ENCODE peak calls at places on chromosomes 3 and 15, in nine cellular contexts. X is GM12865; E is T-cell; M is activated naive CD4-positive, alpha-beta T cell treated with Interleukin-2 at 50 U/mL for 16 hours; Q is activated naive CD8-positive, alpha-beta T cell treated with anti-CD3 and anti-CD28 coated beads, Interleukin-2, amount 50 U/mL, for 24 hours; Z is AG04450; G is progenitor cell of endocrine pancreas; F is H7; H is CD4-positive, alpha-beta T cell. T is an unnamed sample.

GRCh38 chr3:117633207-117633606 is 923.6 kb downstream of the TUSC7 start:
- DNase-seq in Z (no peak), E (no peak), Q (no peak), X (peak), H (no peak), F (no peak), G (no peak), M (no peak), T (no peak)

GRCh38 chr3:8421711-8422110 is 79.9 kb upstream of the LMCD1 start:
- DNase-seq in Z (no peak), M (no peak), E (no peak), H (no peak), G (no peak), Q (no peak), X (no peak), F (no peak), T (no peak)

GRCh38 chr3:183265157-183265642 is 12.1 kb downstream of the B3GNT5 start:
- DNase-seq in X (no peak), E (no peak), H (no peak), M (no peak), G (no peak), F (peak), Q (no peak), Z (no peak), T (no peak)

GRCh38 chr3:196992461-196993065 is 23.9 kb upstream of the PIGZ start:
- DNase-seq in Z (no peak), X (no peak), Q (no peak), M (no peak), G (no peak), E (no peak), H (no peak), F (no peak), T (no peak)

GRCh38 chr15:69673236-69673881 is 220.7 kb downstream of the RPLP1 start:
- DNase-seq in X (no peak), E (no peak), Z (no peak), F (no peak), H (no peak), G (no peak), M (no peak), Q (no peak), T (no peak)

GRCh38 chr3:57179580-57180410 is 14.6 kb upstream of the IL17RD start:
- DNase-seq in H (no peak), G (no peak), M (no peak), Z (peak), F (peak), E (no peak), Q (no peak), X (peak), T (no peak)

GRCh38 chr3:194135806-194136518 is at the start of gene HES1:
- DNase-seq in M (peak), H (peak), X (peak), Z (peak), F (peak), E (no peak), G (peak), Q (peak), T (peak)

GRCh38 chr3:126835472-126836219 is 131.6 kb downstream of the CHCHD6 start:
- DNase-seq in Z (peak), F (no peak), Q (no peak), M (no peak), E (no peak), G (no peak), X (no peak), H (no peak), T (no peak)

GRCh38 chr15:32730677-32731654 is 13.2 kb downstream of the GREM1 start:
- DNase-seq in M (no peak), Z (no peak), H (no peak), G (no peak), F (peak), X (no peak), Q (peak), E (no peak), T (peak)

GRCh38 chr3:154780263-154780662 is 299.9 kb upstream of the MME start:
- DNase-seq in F (no peak), G (no peak), H (no peak), Z (no peak), X (no peak), E (no peak), Q (no peak), M (no peak), T (no peak)

GRCh38 chr15:23447107-23447500 is at the start of gene GOLGA6L2:
- DNase-seq in Q (no peak), M (no peak), G (no peak), F (no peak), H (no peak), X (peak), E (no peak), Z (no peak), T (peak)

GRCh38 chr3:133591271-133591742 is 17.8 kb downstream of the CDV3 start:
- DNase-seq in G (no peak), H (no peak), X (no peak), Q (no peak), E (no peak), M (no peak), Z (no peak), F (no peak), T (no peak)

GRCh38 chr3:150547045-150547753 is 612 bp downstream of the EIF2A start:
- DNase-seq in Q (no peak), F (no peak), E (no peak), M (no peak), Z (no peak), G (no peak), X (no peak), H (no peak), T (no peak)

GRCh38 chr3:116691041-116691440 is 18.5 kb upstream of the TUSC7 start:
- DNase-seq in F (no peak), Z (no peak), E (no peak), G (no peak), H (no peak), Q (no peak), X (no peak), M (no peak), T (no peak)

GRCh38 chr3:156252656-156253055 is 132.3 kb downstream of the KCNAB1 start:
- DNase-seq in M (no peak), Z (no peak), F (no peak), E (no peak), X (no peak), H (no peak), Q (no peak), G (no peak), T (no peak)

GRCh38 chr3:109346770-109347295 is 9.5 kb upstream of the DPPA4 start:
- DNase-seq in X (no peak), F (no peak), Q (no peak), M (no peak), G (no peak), H (no peak), Z (no peak), E (no peak), T (no peak)

GRCh38 chr15:45128971-45129639 is 574 bp downstream of the DUOXA1 start:
- DNase-seq in X (no peak), H (no peak), Q (no peak), M (no peak), G (no peak), E (no peak), F (peak), Z (no peak), T (no peak)

GRCh38 chr3:87196879-87197278 is 30.2 kb upstream of the CHMP2B start:
- DNase-seq in G (no peak), X (no peak), H (no peak), Q (no peak), F (no peak), Z (no peak), M (no peak), E (no peak), T (peak)

GRCh38 chr3:108124337-108125150 is 33.7 kb upstream of the CD47 start:
- DNase-seq in E (peak), Z (no peak), G (no peak), H (peak), F (no peak), X (peak), Q (peak), M (peak), T (no peak)

GRCh38 chr15:60379466-60380274 is 18.1 kb downstream of the ANXA2 start:
- DNase-seq in G (no peak), E (no peak), Q (no peak), H (no peak), F (no peak), Z (peak), M (no peak), X (no peak), T (peak)

GRCh38 chr15:87874896-87875661 is 381.5 kb downstream of the NTRK3 start:
- DNase-seq in Z (peak), G (no peak), F (peak), E (no peak), X (no peak), H (no peak), M (no peak), Q (no peak), T (no peak)

GRCh38 chr3:49427581-49427980 is 1.5 kb downstream of the NICN1 start:
- DNase-seq in H (no peak), Q (no peak), G (no peak), E (no peak), M (no peak), X (no peak), Z (no peak), F (no peak), T (no peak)

GRCh38 chr15:43370310-43370974 is 401 bp downstream of the ZSCAN29 start:
- DNase-seq in Q (peak), F (peak), G (peak), X (peak), M (no peak), Z (no peak), E (no peak), H (no peak), T (peak)

GRCh38 chr3:84440306-84440705 is 518.5 kb upstream of the CADM2 start:
- DNase-seq in F (no peak), X (no peak), G (no peak), Z (no peak), E (no peak), H (no peak), Q (no peak), M (no peak), T (no peak)

GRCh38 chr3:42149537-42150426 is 58.6 kb downstream of the TRAK1 start:
- DNase-seq in Q (no peak), E (no peak), H (no peak), Z (no peak), G (no peak), M (no peak), F (no peak), X (no peak), T (peak)

GRCh38 chr15:95693917-95694316 is 636.6 kb upstream of the NR2F2 start:
- DNase-seq in Q (no peak), H (no peak), Z (no peak), E (no peak), X (no peak), G (no peak), F (no peak), M (no peak), T (no peak)

GRCh38 chr3:143613226-143613625 is 235.0 kb downstream of the SLC9A9 start:
- DNase-seq in Q (no peak), X (no peak), Z (no peak), M (no peak), E (no peak), F (no peak), H (no peak), G (no peak), T (no peak)

GRCh38 chr3:114508976-114509375 is 215.1 kb downstream of the TIGIT start:
- DNase-seq in M (no peak), G (no peak), Q (no peak), F (no peak), X (no peak), Z (no peak), E (no peak), H (no peak), T (no peak)

GRCh38 chr3:79846148-79846933 is 78.5 kb upstream of the ROBO1 start:
- DNase-seq in F (peak), G (no peak), M (no peak), Z (no peak), X (peak), Q (no peak), E (no peak), H (no peak), T (no peak)

GRCh38 chr15:86162172-86162591 is 82.5 kb downstream of the AGBL1 start:
- DNase-seq in E (no peak), G (no peak), F (no peak), X (no peak), Q (no peak), Z (no peak), H (no peak), M (no peak), T (no peak)

GRCh38 chr3:64595253-64595694 is 92.5 kb downstream of the ADAMTS9 start:
- DNase-seq in X (no peak), H (no peak), G (no peak), Z (no peak), E (no peak), Q (no peak), F (no peak), M (no peak), T (no peak)

GRCh38 chr3:127069814-127070440 is 87.0 kb downstream of the PLXNA1 start:
- DNase-seq in H (no peak), Q (no peak), G (no peak), F (no peak), M (no peak), X (no peak), Z (no peak), E (no peak), T (no peak)

GRCh38 chr3:105613120-105613519 is 246.4 kb downstream of the ALCAM start:
- DNase-seq in M (no peak), X (no peak), Q (no peak), F (no peak), H (no peak), Z (no peak), E (no peak), G (no peak), T (no peak)

GRCh38 chr3:156580986-156581385 is 26.1 kb upstream of the SSR3 start:
- DNase-seq in H (no peak), Q (no peak), G (no peak), Z (no peak), E (no peak), M (no peak), F (no peak), X (no peak), T (no peak)